ENCODE peak calls at places on chromosomes 5 and 9, in five cellular contexts. C is astrocyte; G is NCI-H2029; Z is activated CD8-positive, alpha-beta T cell treated with anti-CD3 and anti-CD28 coated beads for 36 hours; J is T-cell. F is an unnamed sample.

GRCh38 chr5:148909766-148910165 is 83.4 kb downstream of the ADRB2 start:
- DNase-seq in Z (no peak), J (no peak), C (no peak), G (peak), F (no peak)

GRCh38 chr5:163473613-163474243 is 13.3 kb downstream of the HMMR start:
- DNase-seq in C (peak), G (no peak), J (no peak), Z (no peak), F (no peak)

GRCh38 chr9:91364702-91365101 is 3.0 kb upstream of the AUH start:
- DNase-seq in C (no peak), Z (no peak), J (no peak), G (no peak), F (no peak)

GRCh38 chr9:115103746-115104477 is 14.0 kb downstream of the TNC start:
- DNase-seq in G (no peak), Z (no peak), J (no peak), C (peak), F (no peak)

GRCh38 chr5:10676946-10677345 is 84.1 kb downstream of the DAP start:
- DNase-seq in C (no peak), J (no peak), Z (no peak), G (no peak), F (no peak)

GRCh38 chr9:85339337-85339736 is 402.4 kb downstream of the AGTPBP1 start:
- DNase-seq in J (no peak), C (no peak), G (no peak), Z (no peak), F (no peak)

GRCh38 chr5:149671544-149671943 is 58.6 kb upstream of the PPARGC1B start:
- DNase-seq in G (peak), C (no peak), J (no peak), Z (no peak), F (no peak)

GRCh38 chr5:165035520-165035919 is 1530.1 kb downstream of the MAT2B start:
- DNase-seq in G (no peak), Z (no peak), J (no peak), C (peak), F (no peak)

GRCh38 chr5:127844631-127845030 is 141.4 kb downstream of the CCDC192 start:
- DNase-seq in C (no peak), J (no peak), G (no peak), Z (no peak), F (no peak)

GRCh38 chr9:78122631-78123030 is 91.0 kb upstream of the GNAQ start:
- DNase-seq in G (no peak), J (no peak), C (no peak), Z (no peak), F (no peak)

GRCh38 chr9:4530375-4530774 is 40.1 kb downstream of the SLC1A1 start:
- DNase-seq in Z (no peak), J (no peak), G (no peak), C (peak), F (peak)

GRCh38 chr5:76404694-76405306 is 1.7 kb downstream of the IQGAP2 start:
- DNase-seq in C (no peak), G (no peak), J (no peak), Z (no peak), F (no peak)

GRCh38 chr9:136823136-136824046 is 15.6 kb downstream of the RABL6 start:
- DNase-seq in J (no peak), G (no peak), Z (no peak), C (no peak), F (no peak)